ENCODE peak calls at places on chromosomes 5 and 9, in four cellular contexts. One of them, this sample, is unnamed.

GRCh38 chr9:134626576-134627416 is 14.8 kb upstream of the COL5A1 start:
- DNase-seq in GM12878: no peak
- DNase-seq in HL-60: no peak
- DNase-seq in K562: no peak
- DNase-seq in this sample: no peak

GRCh38 chr5:133397986-133398645 is 214.2 kb downstream of the FSTL4 start:
- DNase-seq in K562: no peak
- DNase-seq in HL-60: no peak
- DNase-seq in GM12878: no peak
- DNase-seq in this sample: no peak

GRCh38 chr9:76987594-76988200 is 31.8 kb upstream of the FOXB2 start:
- DNase-seq in GM12878: peak; percentile 5
- DNase-seq in K562: peak; percentile 12
- DNase-seq in HL-60: no peak
- DNase-seq in this sample: peak; percentile 20

GRCh38 chr5:55177078-55177477 is 4.1 kb upstream of the CDC20B start:
- DNase-seq in K562: no peak
- DNase-seq in HL-60: no peak
- DNase-seq in GM12878: no peak
- DNase-seq in this sample: no peak

GRCh38 chr9:104836235-104836634 is 72.3 kb downstream of the NIPSNAP3B start:
- DNase-seq in K562: no peak
- DNase-seq in HL-60: no peak
- DNase-seq in GM12878: no peak
- DNase-seq in this sample: no peak

GRCh38 chr9:12882430-12882829 is 107.6 kb downstream of the LURAP1L start:
- DNase-seq in GM12878: no peak
- DNase-seq in K562: no peak
- DNase-seq in HL-60: no peak
- DNase-seq in this sample: no peak

GRCh38 chr5:65871182-65871581 is 55.2 kb upstream of the ERBIN start:
- DNase-seq in GM12878: no peak
- DNase-seq in K562: no peak
- DNase-seq in HL-60: no peak
- DNase-seq in this sample: no peak

GRCh38 chr5:171956870-171957501 is 49.5 kb downstream of the FBXW11 start:
- DNase-seq in K562: no peak
- DNase-seq in GM12878: no peak
- DNase-seq in HL-60: no peak
- DNase-seq in this sample: no peak

GRCh38 chr9:110076894-110077725 is 130.8 kb downstream of the C9orf152 start:
- DNase-seq in GM12878: no peak
- DNase-seq in HL-60: no peak
- DNase-seq in K562: no peak
- DNase-seq in this sample: no peak

GRCh38 chr5:171155621-171156020 is 153.4 kb upstream of the TLX3 start:
- DNase-seq in HL-60: no peak
- DNase-seq in GM12878: no peak
- DNase-seq in K562: no peak
- DNase-seq in this sample: no peak

GRCh38 chr5:59079622-59080620 is 497.0 kb downstream of the RAB3C start:
- DNase-seq in K562: no peak
- DNase-seq in HL-60: no peak
- DNase-seq in GM12878: no peak
- DNase-seq in this sample: no peak

GRCh38 chr5:9380108-9380507 is 165.8 kb downstream of the SEMA5A start:
- DNase-seq in GM12878: no peak
- DNase-seq in HL-60: no peak
- DNase-seq in K562: no peak
- DNase-seq in this sample: no peak

GRCh38 chr5:90402521-90403255 is 6.9 kb downstream of the CETN3 start:
- DNase-seq in HL-60: no peak
- DNase-seq in K562: no peak
- DNase-seq in GM12878: no peak
- DNase-seq in this sample: no peak

GRCh38 chr5:90398726-90399125 is 10.8 kb downstream of the CETN3 start:
- DNase-seq in GM12878: no peak
- DNase-seq in HL-60: no peak
- DNase-seq in K562: no peak
- DNase-seq in this sample: no peak

GRCh38 chr5:90395005-90395404 is 14.6 kb downstream of the CETN3 start:
- DNase-seq in K562: no peak
- DNase-seq in HL-60: no peak
- DNase-seq in GM12878: no peak
- DNase-seq in this sample: no peak

GRCh38 chr5:90399251-90399650 is 10.3 kb downstream of the CETN3 start:
- DNase-seq in HL-60: no peak
- DNase-seq in GM12878: no peak
- DNase-seq in K562: no peak
- DNase-seq in this sample: no peak
- TF ChIP-seq SPI1 in HL-60: no peak
- TF ChIP-seq SPI1 in GM12878: no peak
- TF ChIP-seq SPI1 in K562: no peak
- TF ChIP-seq SPI1 in this sample: no peak

DNA sequence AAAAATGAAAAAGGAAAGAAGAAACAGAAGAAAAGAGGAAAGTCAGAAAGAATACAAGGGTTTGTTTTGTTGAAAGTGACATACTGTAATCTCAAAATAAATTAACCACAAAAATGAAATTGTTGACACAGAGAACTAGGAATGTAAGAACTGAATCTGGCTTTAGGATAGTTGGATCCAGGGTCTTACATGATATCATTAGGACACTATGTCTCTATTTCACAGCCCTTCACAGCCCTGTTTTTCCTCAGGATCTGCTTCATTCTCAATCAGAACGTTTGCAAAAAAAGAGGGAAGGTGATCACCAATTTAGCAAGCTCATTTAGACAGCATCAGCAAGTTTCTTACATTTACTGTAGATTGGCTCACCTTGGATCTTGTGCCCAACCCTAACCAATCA is 188.5 kb upstream of the NREP start:
- DNase-seq in GM12878: no peak
- DNase-seq in K562: no peak
- DNase-seq in HL-60: no peak
- DNase-seq in this sample: no peak
- TF ChIP-seq SPI1 in GM12878: no peak
- TF ChIP-seq SPI1 in K562: no peak
- TF ChIP-seq SPI1 in HL-60: no peak
- TF ChIP-seq SPI1 in this sample: no peak

GRCh38 chr5:74641014-74641777 is 668 bp upstream of the ENC1 start:
- DNase-seq in HL-60: peak; percentile 37
- DNase-seq in GM12878: no peak
- DNase-seq in K562: peak; percentile 44
- DNase-seq in this sample: no peak
- TF ChIP-seq SPI1 in HL-60: no peak
- TF ChIP-seq SPI1 in GM12878: no peak
- TF ChIP-seq SPI1 in K562: no peak
- TF ChIP-seq SPI1 in this sample: no peak

DNA sequence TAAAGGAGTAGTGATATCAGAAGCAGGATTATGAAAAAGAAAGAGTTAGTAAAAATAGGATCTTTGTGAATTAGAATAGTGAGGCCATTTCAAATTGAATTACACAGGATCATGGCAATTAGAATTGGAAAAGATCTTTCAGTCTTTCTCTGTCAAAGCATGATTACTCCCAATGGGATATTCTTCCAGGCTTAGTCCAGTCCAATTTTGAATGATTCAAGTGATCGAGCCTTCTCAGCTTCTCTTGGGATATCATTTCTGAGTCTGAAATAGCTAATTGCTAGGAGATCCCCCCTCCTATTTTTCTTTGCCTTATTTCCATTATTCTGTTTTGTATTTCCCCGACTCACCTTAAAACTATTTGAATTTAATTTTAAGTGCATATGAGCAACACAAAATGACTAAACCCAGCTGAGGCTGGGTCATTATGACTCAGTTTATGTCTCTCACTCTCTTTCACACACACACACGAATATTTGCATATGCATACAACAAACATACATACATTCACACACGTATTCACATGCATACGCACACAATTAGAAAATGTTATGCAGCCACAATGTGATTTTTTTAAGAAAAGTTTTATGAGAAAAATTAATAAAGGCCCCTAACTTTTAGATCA is 34.8 kb upstream of the EFNA5 start:
- DNase-seq in K562: no peak
- DNase-seq in GM12878: no peak
- DNase-seq in HL-60: no peak
- DNase-seq in this sample: no peak
- TF ChIP-seq SPI1 in K562: no peak
- TF ChIP-seq SPI1 in GM12878: no peak
- TF ChIP-seq SPI1 in HL-60: no peak
- TF ChIP-seq SPI1 in this sample: no peak

DNA sequence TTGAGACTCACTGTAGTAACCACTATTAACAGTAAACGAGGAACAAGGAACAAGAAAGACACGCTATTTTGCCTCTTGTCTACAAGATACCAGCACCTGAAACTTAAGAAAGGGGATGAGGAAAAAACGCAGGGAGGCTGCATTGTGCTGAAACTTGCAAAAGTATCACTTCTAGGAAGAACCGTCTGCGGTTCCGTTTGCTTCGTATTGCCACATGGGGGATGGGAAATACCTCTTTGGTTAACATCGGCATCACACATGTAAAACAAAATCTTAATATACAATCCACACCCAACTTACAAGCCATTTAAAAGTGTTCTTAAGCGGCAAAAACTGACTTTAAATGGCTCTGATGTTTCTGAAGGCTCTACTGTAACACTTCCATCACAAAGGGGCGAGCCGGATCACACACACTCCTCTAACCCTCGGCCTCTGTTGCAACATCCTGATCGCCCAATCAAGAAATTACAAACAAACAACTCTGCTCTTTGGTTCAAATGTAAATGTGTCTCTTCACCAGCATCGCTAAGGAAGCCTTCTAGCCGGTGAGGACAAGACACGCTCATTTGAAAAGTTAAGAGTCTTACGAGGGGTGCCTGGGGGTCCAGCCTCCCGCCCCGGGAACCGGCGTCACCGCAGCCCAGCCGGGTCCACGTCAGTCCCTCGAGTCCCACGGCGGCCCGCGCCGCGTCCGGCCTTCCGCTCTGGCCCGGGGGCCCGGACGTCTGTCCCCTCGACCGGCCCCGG is 621 bp downstream of the SEC16A start:
- DNase-seq in GM12878: no peak
- DNase-seq in K562: no peak
- DNase-seq in HL-60: peak; percentile 43
- DNase-seq in this sample: no peak
- TF ChIP-seq SPI1 in GM12878: no peak
- TF ChIP-seq SPI1 in K562: no peak
- TF ChIP-seq SPI1 in HL-60: no peak
- TF ChIP-seq SPI1 in this sample: no peak

DNA sequence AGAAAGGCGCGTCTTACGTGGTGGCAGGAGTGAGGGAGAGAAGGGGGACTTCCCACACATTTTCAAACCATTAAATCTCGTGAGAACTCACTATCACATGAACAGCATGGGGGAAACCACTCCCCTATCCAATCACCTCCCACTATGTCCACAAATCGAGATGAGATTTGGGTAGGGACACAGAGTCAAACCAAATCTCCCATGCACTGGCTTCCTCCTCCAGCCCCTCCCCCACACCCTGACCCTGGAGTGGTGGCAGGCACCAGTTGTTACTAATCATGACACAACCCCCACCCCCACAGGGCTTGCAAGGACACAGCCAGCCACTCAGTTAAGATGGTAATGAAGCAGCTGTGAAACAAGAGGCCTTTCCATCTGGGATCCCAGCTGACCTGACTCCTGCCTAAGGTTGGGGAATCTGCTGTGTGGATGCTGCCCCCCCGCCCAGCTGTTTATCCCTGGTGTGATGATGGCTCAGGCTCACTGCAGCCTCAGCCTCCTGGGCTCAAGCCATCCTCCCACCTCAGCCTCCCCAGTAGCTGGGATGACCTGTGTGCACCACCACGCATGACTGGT is 57.1 kb upstream of the FUBP3 start:
- DNase-seq in K562: peak; percentile 37
- DNase-seq in GM12878: no peak
- DNase-seq in HL-60: no peak
- DNase-seq in this sample: no peak
- TF ChIP-seq SPI1 in K562: no peak
- TF ChIP-seq SPI1 in GM12878: no peak
- TF ChIP-seq SPI1 in HL-60: no peak
- TF ChIP-seq SPI1 in this sample: no peak

This sample was measured in GM12891.